ENCODE peak calls at places on chromosomes 6 and 20, in four cellular contexts. One of them, this sample, is unnamed. For H3K4me1, the result is how much of the 10 kb centered on the place peaks cover.

GRCh38 chr6:139240161-139241010 is 51.4 kb downstream of the TXLNB start:
- DNase-seq in cardiac muscle cell: no peak
- DNase-seq in body of pancreas: peak
- DNase-seq in tibial artery: no peak
- DNase-seq in this sample: peak

GRCh38 chr6:93498713-93499112 is 79.4 kb upstream of the EPHA7 start:
- DNase-seq in cardiac muscle cell: no peak
- DNase-seq in body of pancreas: no peak
- DNase-seq in tibial artery: no peak
- DNase-seq in this sample: no peak

GRCh38 chr6:166301611-166302529 is 6.3 kb downstream of the PRR18 start:
- DNase-seq in cardiac muscle cell: no peak
- DNase-seq in body of pancreas: no peak
- DNase-seq in tibial artery: no peak
- DNase-seq in this sample: no peak

GRCh38 chr20:32610897-32611218 is 25.7 kb upstream of the NOL4L start:
- DNase-seq in cardiac muscle cell: no peak
- DNase-seq in body of pancreas: no peak
- DNase-seq in tibial artery: no peak
- DNase-seq in this sample: no peak

GRCh38 chr6:133815313-133815712 is 73.6 kb upstream of the TCF21 start:
- DNase-seq in cardiac muscle cell: no peak
- DNase-seq in body of pancreas: no peak
- DNase-seq in tibial artery: no peak
- DNase-seq in this sample: no peak

GRCh38 chr6:710601-711571 is 17.9 kb upstream of the EXOC2 start:
- DNase-seq in cardiac muscle cell: peak
- DNase-seq in body of pancreas: peak
- DNase-seq in tibial artery: peak
- DNase-seq in this sample: peak

GRCh38 chr6:134537146-134537555 is 219.2 kb upstream of the SGK1 start:
- DNase-seq in cardiac muscle cell: no peak
- DNase-seq in body of pancreas: no peak
- DNase-seq in tibial artery: no peak
- DNase-seq in this sample: no peak

GRCh38 chr6:1607236-1607556 is 2.5 kb upstream of the FOXC1 start:
- DNase-seq in cardiac muscle cell: no peak
- DNase-seq in body of pancreas: no peak
- DNase-seq in tibial artery: no peak
- DNase-seq in this sample: no peak

GRCh38 chr6:13375360-13375878 is 47.1 kb upstream of the TBC1D7 start:
- DNase-seq in cardiac muscle cell: no peak
- DNase-seq in body of pancreas: no peak
- DNase-seq in tibial artery: no peak
- DNase-seq in this sample: no peak

GRCh38 chr6:167750956-167751358 is 75.8 kb upstream of the AFDN start:
- DNase-seq in cardiac muscle cell: peak
- DNase-seq in body of pancreas: peak
- DNase-seq in tibial artery: peak
- DNase-seq in this sample: peak

GRCh38 chr20:1364106-1364505 is 28.7 kb downstream of the FKBP1A start:
- DNase-seq in cardiac muscle cell: no peak
- DNase-seq in body of pancreas: no peak
- DNase-seq in tibial artery: no peak
- DNase-seq in this sample: no peak

GRCh38 chr6:85459224-85459901 is 9.5 kb downstream of the NT5E start:
- DNase-seq in cardiac muscle cell: no peak
- DNase-seq in body of pancreas: no peak
- DNase-seq in tibial artery: no peak
- DNase-seq in this sample: no peak

GRCh38 chr6:159953091-159953581 is 15.7 kb upstream of the IGF2R start:
- DNase-seq in cardiac muscle cell: no peak
- DNase-seq in body of pancreas: no peak
- DNase-seq in tibial artery: peak
- DNase-seq in this sample: peak

GRCh38 chr6:86858970-86859369 is 78.4 kb upstream of the HTR1E start:
- DNase-seq in cardiac muscle cell: no peak
- DNase-seq in body of pancreas: no peak
- DNase-seq in tibial artery: no peak
- DNase-seq in this sample: no peak

GRCh38 chr20:17609978-17610377 is 40.1 kb downstream of the DSTN start:
- DNase-seq in cardiac muscle cell: no peak
- DNase-seq in body of pancreas: no peak
- DNase-seq in tibial artery: peak
- DNase-seq in this sample: no peak

GRCh38 chr20:24989162-24989561 is 3.4 kb downstream of the APMAP start:
- DNase-seq in cardiac muscle cell: no peak
- DNase-seq in body of pancreas: no peak
- DNase-seq in tibial artery: no peak
- DNase-seq in this sample: no peak

GRCh38 chr20:41424025-41424424 is 57.4 kb upstream of the EMILIN3 start:
- DNase-seq in cardiac muscle cell: no peak
- DNase-seq in body of pancreas: no peak
- DNase-seq in tibial artery: no peak
- DNase-seq in this sample: no peak

GRCh38 chr20:7911586-7912330 is 28.5 kb downstream of the HAO1 start:
- DNase-seq in cardiac muscle cell: no peak
- DNase-seq in body of pancreas: no peak
- DNase-seq in tibial artery: no peak
- DNase-seq in this sample: no peak

GRCh38 chr20:61601853-61602252 is 349.8 kb downstream of the CDH4 start:
- DNase-seq in cardiac muscle cell: no peak
- DNase-seq in body of pancreas: no peak
- DNase-seq in tibial artery: no peak
- DNase-seq in this sample: no peak

GRCh38 chr20:18984238-18985200 is 170.9 kb downstream of the SCP2D1 start:
- DNase-seq in cardiac muscle cell: no peak
- DNase-seq in body of pancreas: peak
- DNase-seq in tibial artery: no peak
- DNase-seq in this sample: peak

GRCh38 chr6:83862776-83863471 is 3.4 kb downstream of the CYB5R4 start:
- DNase-seq in cardiac muscle cell: no peak
- DNase-seq in body of pancreas: no peak
- DNase-seq in tibial artery: no peak
- DNase-seq in this sample: no peak

GRCh38 chr6:150753404-150754184 is 111.9 kb upstream of the MTHFD1L start:
- DNase-seq in cardiac muscle cell: peak
- DNase-seq in body of pancreas: no peak
- DNase-seq in tibial artery: no peak
- DNase-seq in this sample: peak

GRCh38 chr20:2771631-2772080 is 28.8 kb downstream of the CPXM1 start:
- DNase-seq in cardiac muscle cell: no peak
- DNase-seq in body of pancreas: no peak
- DNase-seq in tibial artery: no peak
- DNase-seq in this sample: no peak

GRCh38 chr6:90197854-90198496 is 98.7 kb downstream of the BACH2 start:
- DNase-seq in cardiac muscle cell: no peak
- DNase-seq in body of pancreas: peak
- DNase-seq in tibial artery: no peak
- DNase-seq in this sample: peak

GRCh38 chr6:89966250-89966588 is 72.0 kb downstream of the GJA10 start:
- DNase-seq in cardiac muscle cell: no peak
- DNase-seq in body of pancreas: no peak
- DNase-seq in tibial artery: no peak
- DNase-seq in this sample: no peak

GRCh38 chr20:48785256-48785655 is 42.5 kb downstream of the PREX1 start:
- DNase-seq in cardiac muscle cell: no peak
- DNase-seq in body of pancreas: no peak
- DNase-seq in tibial artery: no peak
- DNase-seq in this sample: no peak

GRCh38 chr20:10423735-10424134 is 10.3 kb downstream of the MKKS start:
- DNase-seq in cardiac muscle cell: no peak
- DNase-seq in body of pancreas: no peak
- DNase-seq in tibial artery: no peak
- DNase-seq in this sample: no peak

GRCh38 chr6:123529843-123530242 is 106.9 kb downstream of the TRDN start:
- DNase-seq in cardiac muscle cell: peak
- DNase-seq in body of pancreas: no peak
- DNase-seq in tibial artery: no peak
- DNase-seq in this sample: no peak

GRCh38 chr20:3595541-3595940 is 67.7 kb downstream of the GFRA4 start:
- DNase-seq in cardiac muscle cell: no peak
- DNase-seq in body of pancreas: no peak
- DNase-seq in tibial artery: no peak
- DNase-seq in this sample: no peak

GRCh38 chr6:37820713-37821069 is 1.2 kb downstream of the ZFAND3 start:
- DNase-seq in cardiac muscle cell: peak
- DNase-seq in body of pancreas: no peak
- DNase-seq in tibial artery: no peak
- DNase-seq in this sample: peak

GRCh38 chr6:43181942-43182860 is at the start of gene CUL9:
- DNase-seq in cardiac muscle cell: peak
- DNase-seq in body of pancreas: peak
- DNase-seq in tibial artery: peak
- DNase-seq in this sample: peak

GRCh38 chr6:6699741-6700367 is 111.3 kb downstream of the LY86 start:
- DNase-seq in cardiac muscle cell: peak
- DNase-seq in body of pancreas: peak
- DNase-seq in tibial artery: peak
- DNase-seq in this sample: peak

GRCh38 chr6:27541212-27541931 is 68.5 kb upstream of the ZNF184 start:
- DNase-seq in cardiac muscle cell: no peak
- DNase-seq in body of pancreas: no peak
- DNase-seq in tibial artery: no peak
- DNase-seq in this sample: no peak

DNA sequence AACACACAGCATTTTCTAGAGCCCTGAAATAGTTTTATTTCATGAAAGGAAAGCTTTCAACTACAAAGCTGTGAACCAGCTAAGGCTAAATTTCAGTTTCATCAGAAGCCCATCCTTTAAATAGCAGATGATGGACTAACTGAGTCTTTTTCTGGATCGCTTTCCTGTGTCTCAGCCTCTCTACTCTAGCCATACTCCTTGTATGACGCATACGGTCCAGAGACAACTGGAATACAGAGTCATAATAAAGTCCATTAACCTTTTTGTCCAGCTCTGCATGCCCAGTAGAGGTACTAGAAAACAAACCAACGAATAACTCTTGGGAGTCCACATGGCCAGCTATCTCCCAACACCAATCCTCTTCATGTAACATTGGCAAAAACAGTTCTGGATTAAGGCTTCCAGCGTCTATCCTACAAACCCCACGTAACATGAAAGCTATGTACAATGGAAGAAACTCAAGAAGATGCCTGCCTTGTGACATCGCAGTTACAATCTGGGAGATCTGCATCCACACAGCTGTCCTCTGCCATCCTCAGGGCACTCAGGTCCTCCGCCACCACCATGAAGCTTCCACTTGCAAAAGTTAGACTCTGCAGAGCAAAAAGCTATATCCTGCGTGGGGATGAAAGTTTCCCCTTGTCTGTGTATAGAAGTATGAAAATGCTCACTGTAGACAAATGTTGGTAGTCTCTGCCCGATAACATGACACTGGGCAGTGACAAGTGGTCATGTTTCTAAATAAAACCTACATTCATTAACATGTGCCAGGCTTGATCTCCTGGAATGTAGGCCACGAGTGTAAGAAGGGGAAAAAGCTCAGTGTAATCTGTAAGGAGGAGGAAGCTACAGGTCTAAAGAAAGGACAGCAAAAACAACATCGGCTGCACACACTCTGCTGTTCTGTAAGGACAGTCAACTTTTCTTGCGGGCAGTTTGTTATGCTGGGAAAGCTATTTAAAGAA is 360.4 kb downstream of the ESR1 start:
- DNase-seq in cardiac muscle cell: peak
- DNase-seq in body of pancreas: no peak
- DNase-seq in tibial artery: no peak
- DNase-seq in this sample: no peak
- H3K4me1 ChIP-seq in cardiac muscle cell: under half
- H3K4me1 ChIP-seq in body of pancreas: under half
- H3K4me1 ChIP-seq in tibial artery: under half
- H3K4me1 ChIP-seq in this sample: under half

DNA sequence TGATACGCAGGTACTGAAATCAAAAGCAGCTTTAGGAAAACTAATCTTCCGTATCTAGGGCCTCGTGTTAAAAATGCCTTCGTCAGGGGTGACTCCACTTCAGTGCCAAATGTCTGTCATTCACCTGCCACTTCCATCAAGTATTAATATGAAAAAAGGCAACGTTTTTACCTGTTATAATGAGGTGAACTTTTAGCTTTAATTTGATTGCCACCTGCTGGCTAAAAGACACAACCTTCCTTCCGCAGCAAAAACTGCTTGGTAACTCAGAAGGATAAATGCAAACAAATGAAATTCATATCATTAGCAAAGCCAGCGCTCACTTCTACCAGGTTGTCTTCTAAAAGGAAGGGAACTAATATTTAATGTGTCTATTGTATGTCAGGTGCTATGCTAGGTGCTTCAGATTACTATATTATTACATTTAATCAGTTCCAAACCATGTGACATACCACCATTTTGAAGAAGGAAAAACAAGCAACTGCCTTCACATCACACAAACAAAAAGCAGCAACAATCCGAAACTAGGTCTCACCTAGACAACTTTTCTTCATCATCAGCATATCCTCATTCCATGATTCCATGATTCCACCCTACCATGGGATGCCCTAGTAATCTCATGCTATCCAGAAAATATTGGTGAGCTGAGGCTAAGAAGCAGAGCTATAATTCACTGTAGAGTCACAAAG is 20.6 kb upstream of the ARHGAP18 start:
- DNase-seq in cardiac muscle cell: no peak
- DNase-seq in body of pancreas: peak
- DNase-seq in tibial artery: no peak
- DNase-seq in this sample: peak
- TF ChIP-seq CTCF in cardiac muscle cell: peak
- TF ChIP-seq CTCF in body of pancreas: peak
- TF ChIP-seq CTCF in tibial artery: peak
- TF ChIP-seq CTCF in this sample: peak

GRCh38 chr6:34772940-34773339 is 15.6 kb downstream of the SNRPC start:
- DNase-seq in cardiac muscle cell: no peak
- DNase-seq in body of pancreas: no peak
- DNase-seq in tibial artery: no peak
- DNase-seq in this sample: no peak

GRCh38 chr6:34773906-34774305 is 16.6 kb downstream of the SNRPC start:
- DNase-seq in cardiac muscle cell: no peak
- DNase-seq in body of pancreas: no peak
- DNase-seq in tibial artery: no peak
- DNase-seq in this sample: no peak

GRCh38 chr6:34771727-34772126 is 14.4 kb downstream of the SNRPC start:
- DNase-seq in cardiac muscle cell: no peak
- DNase-seq in body of pancreas: no peak
- DNase-seq in tibial artery: no peak
- DNase-seq in this sample: no peak

GRCh38 chr6:34768148-34768547 is 10.8 kb downstream of the SNRPC start:
- DNase-seq in cardiac muscle cell: no peak
- DNase-seq in body of pancreas: no peak
- DNase-seq in tibial artery: no peak
- DNase-seq in this sample: no peak
- H3K4me1 ChIP-seq in cardiac muscle cell: under half
- H3K4me1 ChIP-seq in body of pancreas: under half
- H3K4me1 ChIP-seq in tibial artery: under half
- H3K4me1 ChIP-seq in this sample: under half

GRCh38 chr6:125986295-125986955 is at the start of gene TRMT11:
- DNase-seq in cardiac muscle cell: peak
- DNase-seq in body of pancreas: peak
- DNase-seq in tibial artery: peak
- DNase-seq in this sample: peak
- TF ChIP-seq CTCF in cardiac muscle cell: no peak
- TF ChIP-seq CTCF in body of pancreas: no peak
- TF ChIP-seq CTCF in tibial artery: no peak
- TF ChIP-seq CTCF in this sample: no peak